ENCODE peak calls at places on chromosomes 1 and 21, in six cellular contexts. N is adipocyte; T is stimulated activated CD8-positive, alpha-beta memory T cell treated with anti-CD3 and anti-CD28 coated beads, Interleukin-7, amount 100 ng/mL, for 4 hours; P is midbrain; B is HFF-Myc; W is non-pigmented ciliary epithelial cell. J is an unnamed sample.

GRCh38 chr1:210792250-210792649 is 341.7 kb downstream of the KCNH1 start:
- DNase-seq in N (peak; percentile 0), T (no peak), P (no peak), B (no peak), W (no peak), J (no peak)

GRCh38 chr1:111571987-111572386 is 47.6 kb upstream of the RAP1A start:
- DNase-seq in N (peak; percentile 55), T (no peak), P (no peak), B (no peak), W (peak; percentile 18), J (no peak)

GRCh38 chr21:23452384-23453083 is 2154.7 kb downstream of the MRPL39 start:
- DNase-seq in N (no peak), T (no peak), P (no peak), B (no peak), W (no peak), J (no peak)

GRCh38 chr1:234967121-234967520 is 161.5 kb downstream of the TOMM20 start:
- DNase-seq in N (no peak), T (no peak), P (no peak), B (no peak), W (no peak), J (no peak)

GRCh38 chr21:25456672-25457071 is 150.6 kb downstream of the MRPL39 start:
- DNase-seq in N (no peak), T (peak; percentile 10), P (no peak), B (no peak), W (no peak), J (no peak)

GRCh38 chr1:232084584-232085223 is 458.1 kb downstream of the DISC1 start:
- DNase-seq in N (peak; percentile 24), T (no peak), P (no peak), B (no peak), W (no peak), J (no peak)

GRCh38 chr1:179973198-179974114 is 18.8 kb downstream of the CEP350 start:
- DNase-seq in N (no peak), T (no peak), P (no peak), B (no peak), W (no peak), J (no peak)

GRCh38 chr1:57800341-57800740 is 376.5 kb upstream of the DAB1 start:
- DNase-seq in N (no peak), T (no peak), P (no peak), B (no peak), W (no peak), J (no peak)

GRCh38 chr1:29387210-29387609 is 150.9 kb downstream of the PTPRU start:
- DNase-seq in N (no peak), T (no peak), P (no peak), B (no peak), W (no peak), J (no peak)

GRCh38 chr21:34008618-34009017 is 64.8 kb upstream of the MRPS6 start:
- DNase-seq in N (no peak), T (no peak), P (no peak), B (no peak), W (no peak), J (no peak)

GRCh38 chr1:211478376-211478775 is 13.6 kb downstream of the RD3 start:
- DNase-seq in N (no peak), T (no peak), P (no peak), B (no peak), W (no peak), J (no peak)

GRCh38 chr1:230498704-230499103 is 72.6 kb upstream of the PGBD5 start:
- DNase-seq in N (no peak), T (no peak), P (no peak), B (no peak), W (no peak), J (no peak)

GRCh38 chr1:74908797-74909196 is 175.8 kb downstream of the TYW3 start:
- DNase-seq in N (no peak), T (no peak), P (no peak), B (no peak), W (no peak), J (no peak)

GRCh38 chr1:245277276-245277675 is 122.5 kb downstream of the KIF26B start:
- DNase-seq in N (no peak), T (no peak), P (no peak), B (no peak), W (no peak), J (no peak)

GRCh38 chr1:87439821-87440220 is 111.1 kb downstream of the LMO4 start:
- DNase-seq in N (no peak), T (no peak), P (no peak), B (no peak), W (no peak), J (no peak)

GRCh38 chr1:29644812-29645211 is 408.5 kb downstream of the PTPRU start:
- DNase-seq in N (no peak), T (no peak), P (no peak), B (no peak), W (no peak), J (no peak)

GRCh38 chr1:155062151-155062686 is 1.3 kb upstream of the EFNA4 start:
- DNase-seq in N (peak; percentile 37), T (no peak), P (no peak), B (no peak), W (no peak), J (no peak)

GRCh38 chr1:43273708-43274107 is 3.9 kb downstream of the TMEM125 start:
- DNase-seq in N (no peak), T (no peak), P (no peak), B (no peak), W (no peak), J (no peak)

GRCh38 chr1:60828944-60829343 is 253.4 kb upstream of the NFIA start:
- DNase-seq in N (no peak), T (no peak), P (no peak), B (no peak), W (no peak), J (no peak)

GRCh38 chr1:67629370-67630075 is 55.5 kb upstream of the GADD45A start:
- DNase-seq in N (peak; percentile 37), T (no peak), P (no peak), B (no peak), W (no peak), J (no peak)

GRCh38 chr1:246907472-246907871 is 24.3 kb downstream of the AHCTF1 start:
- DNase-seq in N (peak; percentile 75), T (no peak), P (peak; percentile 10), B (no peak), W (no peak), J (no peak)

GRCh38 chr1:99441234-99442095 is 177.2 kb downstream of the PLPPR4 start:
- DNase-seq in N (peak; percentile 41), T (no peak), P (no peak), B (no peak), W (no peak), J (peak; percentile 38)

GRCh38 chr1:225653463-225654276 is 747 bp upstream of the ENAH start:
- DNase-seq in N (peak; percentile 90), T (no peak), P (peak; percentile 81), B (no peak), W (no peak), J (peak; percentile 33)

GRCh38 chr1:204127597-204128242 is 24.1 kb downstream of the ETNK2 start:
- DNase-seq in N (peak; percentile 88), T (no peak), P (peak; percentile 62), B (peak; percentile 59), W (peak; percentile 55), J (peak; percentile 60)

GRCh38 chr21:42219606-42220137 is 732 bp downstream of the ABCG1 start:
- DNase-seq in N (no peak), T (no peak), P (no peak), B (no peak), W (no peak), J (no peak)

GRCh38 chr21:33125981-33126380 is 56.0 kb downstream of the OLIG1 start:
- DNase-seq in N (no peak), T (no peak), P (no peak), B (no peak), W (no peak), J (no peak)

GRCh38 chr21:37811711-37812110 is 104.5 kb downstream of the KCNJ6 start:
- DNase-seq in N (peak; percentile 27), T (no peak), P (no peak), B (no peak), W (no peak), J (no peak)

GRCh38 chr21:31173881-31174555 is 135.7 kb upstream of the KRTAP19-8 start:
- DNase-seq in N (no peak), T (peak; percentile 44), P (peak; percentile 48), B (no peak), W (no peak), J (no peak)

GRCh38 chr21:43717166-43717853 is 1.6 kb upstream of the PDXK start:
- DNase-seq in N (no peak), T (no peak), P (no peak), B (no peak), W (no peak), J (no peak)

GRCh38 chr1:182955596-182956588 is 2.9 kb upstream of the SHCBP1L start:
- DNase-seq in N (peak; percentile 77), T (no peak), P (no peak), B (peak; percentile 11), W (peak; percentile 83), J (peak; percentile 95)

GRCh38 chr1:151352001-151352718 is 5.1 kb upstream of the RFX5 start:
- DNase-seq in N (no peak), T (no peak), P (no peak), B (no peak), W (no peak), J (no peak)

GRCh38 chr1:88029899-88030298 is 654.2 kb upstream of the PKN2 start:
- DNase-seq in N (no peak), T (no peak), P (no peak), B (no peak), W (no peak), J (no peak)

GRCh38 chr1:1058921-1059493 is 15.1 kb downstream of the RNF223 start:
- DNase-seq in N (peak; percentile 56), T (no peak), P (no peak), B (no peak), W (no peak), J (no peak)

GRCh38 chr1:45610589-45611226 is 13.1 kb downstream of the CCDC17 start:
- DNase-seq in N (no peak), T (no peak), P (no peak), B (no peak), W (no peak), J (no peak)

GRCh38 chr1:171718848-171719247 is 23.0 kb downstream of the VAMP4 start:
- DNase-seq in N (no peak), T (no peak), P (no peak), B (no peak), W (no peak), J (no peak)

GRCh38 chr21:45846373-45847160 is 135.0 kb upstream of the COL6A1 start:
- DNase-seq in N (no peak), T (no peak), P (peak; percentile 21), B (no peak), W (no peak), J (no peak)